ENCODE peak calls at places on chromosomes 5 and 9, in four cellular contexts. V is WTC11, M is K562, N is HepG2. S is an unnamed sample.

GRCh38 chr5:116097301-116097700 is 12.5 kb downstream of the COMMD10 start:
- DNase-seq in V (no peak), N (no peak), M (no peak), S (no peak)

GRCh38 chr9:118305371-118305770 is 601.2 kb downstream of the TLR4 start:
- DNase-seq in N (no peak), V (no peak), M (no peak), S (no peak)

GRCh38 chr5:8945972-8946371 is 599.9 kb downstream of the SEMA5A start:
- DNase-seq in V (no peak), M (no peak), N (no peak), S (no peak)

GRCh38 chr9:14661421-14662059 is 31.7 kb downstream of the ZDHHC21 start:
- DNase-seq in M (peak; percentile 4), V (no peak), N (peak; percentile 27), S (no peak)

GRCh38 chr9:89746385-89747116 is 141.7 kb downstream of the GADD45G start:
- DNase-seq in V (no peak), N (no peak), M (no peak), S (no peak)

GRCh38 chr9:23830459-23830805 is 4.4 kb upstream of the ELAVL2 start:
- DNase-seq in N (no peak), V (no peak), M (no peak), S (no peak)

GRCh38 chr5:40578501-40579451 is 100.9 kb upstream of the PTGER4 start:
- DNase-seq in N (no peak), M (no peak), V (no peak), S (peak; percentile 76)

GRCh38 chr5:6193315-6193714 is 185.0 kb downstream of the MED10 start:
- DNase-seq in M (no peak), V (no peak), N (no peak), S (no peak)

GRCh38 chr5:56288880-56289601 is 55.9 kb upstream of the ANKRD55 start:
- DNase-seq in N (no peak), M (peak; percentile 32), V (no peak), S (no peak)

GRCh38 chr9:114108016-114108833 is 9.1 kb upstream of the KIF12 start:
- DNase-seq in M (peak; percentile 79), V (peak; percentile 90), N (peak; percentile 80), S (no peak)

GRCh38 chr5:82885657-82886389 is 191.4 kb downstream of the TMEM167A start:
- DNase-seq in N (no peak), M (no peak), V (no peak), S (peak; percentile 16)

GRCh38 chr5:64690417-64691151 is at the start of gene SHISAL2B:
- DNase-seq in M (no peak), N (no peak), V (peak; percentile 68), S (no peak)

GRCh38 chr9:122144836-122145235 is 14.7 kb downstream of the NDUFA8 start:
- DNase-seq in N (peak; percentile 20), M (no peak), V (no peak), S (no peak)

GRCh38 chr5:67206381-67207328 is 10.1 kb upstream of the CD180 start:
- DNase-seq in N (peak; percentile 53), M (peak; percentile 53), V (no peak), S (peak; percentile 94)

GRCh38 chr5:71623221-71623794 is 36.2 kb downstream of the MCCC2 start:
- DNase-seq in M (no peak), N (no peak), V (no peak), S (no peak)

GRCh38 chr5:10989577-10990263 is 228.7 kb upstream of the DAP start:
- DNase-seq in N (no peak), M (no peak), V (no peak), S (no peak)

GRCh38 chr5:140106805-140107311 is 7.1 kb upstream of the PURA start:
- DNase-seq in N (no peak), M (no peak), V (no peak), S (no peak)

GRCh38 chr5:136058031-136058971 is 29.5 kb downstream of the TGFBI start:
- DNase-seq in M (no peak), V (peak; percentile 33), N (peak; percentile 99), S (no peak)

GRCh38 chr5:102536323-102536928 is 37.6 kb upstream of the SLCO6A1 start:
- DNase-seq in M (no peak), N (no peak), V (no peak), S (no peak)

GRCh38 chr5:43192558-43193170 is 639 bp downstream of the NIM1K start:
- DNase-seq in V (no peak), N (no peak), M (no peak), S (no peak)

GRCh38 chr5:150624334-150625163 is 15.9 kb upstream of the SYNPO start:
- DNase-seq in M (peak; percentile 90), N (no peak), V (peak; percentile 48), S (no peak)

GRCh38 chr5:69024241-69024651 is 69.6 kb upstream of the SLC30A5 start:
- DNase-seq in M (peak; percentile 58), V (peak; percentile 20), N (peak; percentile 58), S (no peak)

GRCh38 chr5:51095481-51095880 is 287.8 kb upstream of the ISL1 start:
- DNase-seq in M (no peak), N (no peak), V (no peak), S (no peak)

GRCh38 chr5:37086466-37087178 is 162.6 kb downstream of the CPLANE1 start:
- DNase-seq in N (peak; percentile 56), V (no peak), M (no peak), S (no peak)

GRCh38 chr9:94656190-94656589 is 16.9 kb upstream of the FBP1 start:
- DNase-seq in N (no peak), V (no peak), M (no peak), S (peak; percentile 79)

GRCh38 chr5:101047181-101047580 is 144.1 kb upstream of the ST8SIA4 start:
- DNase-seq in N (no peak), V (no peak), M (no peak), S (no peak)

DNA sequence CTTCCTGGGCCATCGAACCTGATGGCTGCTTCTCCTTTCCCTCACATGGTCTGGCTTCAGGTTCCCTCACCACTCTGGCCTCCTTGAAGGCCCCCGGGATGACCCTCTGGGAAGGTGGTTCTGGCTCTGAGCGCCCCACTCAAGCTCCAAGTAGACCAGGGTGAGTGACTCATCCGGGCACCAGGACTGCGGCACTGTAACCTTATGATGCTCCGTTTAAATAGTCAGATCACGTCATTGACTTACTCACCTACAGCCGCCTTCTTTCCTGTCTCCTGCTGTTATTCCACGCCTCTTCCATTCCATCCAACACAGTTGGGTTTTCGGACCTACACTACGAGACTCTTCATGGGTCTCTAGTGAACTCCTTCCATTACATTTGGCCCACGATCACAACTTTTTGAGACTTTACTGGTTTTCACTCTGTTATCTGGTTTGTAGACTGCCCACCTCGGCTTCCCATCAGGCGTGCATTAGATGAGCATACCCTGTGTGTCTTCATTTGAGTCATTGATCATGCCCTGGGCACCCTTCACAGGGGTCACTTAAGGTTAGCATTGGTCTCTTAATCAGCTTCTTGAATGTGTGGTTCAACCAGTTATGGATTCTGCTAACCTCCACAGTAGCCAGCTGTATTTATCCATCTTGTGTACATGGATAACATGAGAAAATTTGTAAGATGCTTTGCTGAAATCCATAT is 138.8 kb upstream of the LMX1B start:
- DNase-seq in N (no peak), V (no peak), M (no peak), S (no peak)
- TF ChIP-seq TCF7 in N (no peak), V (no peak), M (no peak), S (no peak)

GRCh38 chr5:73797142-73797530 is 171.1 kb downstream of the ARHGEF28 start:
- DNase-seq in N (no peak), M (no peak), V (no peak), S (no peak)
- TF ChIP-seq ATF3 in N (no peak), M (no peak), V (no peak), S (no peak)

GRCh38 chr9:112705773-112706427 is 12.0 kb downstream of the INIP start:
- DNase-seq in V (peak; percentile 32), M (no peak), N (peak; percentile 40), S (no peak)

GRCh38 chr9:112712678-112713077 is 5.2 kb downstream of the INIP start:
- DNase-seq in V (no peak), N (no peak), M (no peak), S (no peak)

GRCh38 chr9:112711050-112711689 is 6.7 kb downstream of the INIP start:
- DNase-seq in N (peak; percentile 44), V (no peak), M (no peak), S (no peak)
- TF ChIP-seq TCF7 in N (no peak), V (no peak), M (no peak), S (no peak)

GRCh38 chr5:73913971-73914370 is 288.0 kb downstream of the ARHGEF28 start:
- DNase-seq in V (no peak), N (no peak), M (no peak), S (no peak)

GRCh38 chr5:73917433-73917832 is 291.4 kb downstream of the ARHGEF28 start:
- DNase-seq in N (no peak), M (no peak), V (no peak), S (no peak)

GRCh38 chr5:73921746-73922145 is 295.8 kb downstream of the ARHGEF28 start:
- DNase-seq in N (no peak), V (no peak), M (no peak), S (no peak)

GRCh38 chr5:73912755-73913365 is 286.9 kb downstream of the ARHGEF28 start:
- DNase-seq in N (no peak), V (no peak), M (no peak), S (peak; percentile 38)

GRCh38 chr5:73918791-73919221 is 292.8 kb downstream of the ARHGEF28 start:
- DNase-seq in M (no peak), N (no peak), V (no peak), S (no peak)
- TF ChIP-seq ATF3 in M (no peak), N (no peak), V (no peak), S (no peak)